ENCODE peak calls at places on chromosomes 5 and 9, in five cellular contexts. A is RCC 7860; F is activated effector memory CD4-positive, alpha-beta T cell treated with Interleukin-2 at 50 U/mL for 16 hours; C is NCI-H524; X is T-helper 1 cell. T is an unnamed sample.

GRCh38 chr5:110112355-110112754 is 422.6 kb downstream of the MAN2A1 start:
- DNase-seq in A (no peak), F (no peak), C (no peak), X (no peak), T (no peak)

GRCh38 chr9:34547960-34548603 is 25.3 kb upstream of the ENHO start:
- DNase-seq in A (peak; percentile 14), F (no peak), C (peak; percentile 67), X (no peak), T (peak; percentile 94)

GRCh38 chr9:136943291-136944093 is 1.0 kb downstream of the FBXW5 start:
- DNase-seq in A (peak; percentile 23), F (no peak), C (peak; percentile 46), X (peak; percentile 53), T (no peak)

GRCh38 chr5:145981612-145982571 is 45.5 kb downstream of the SH3RF2 start:
- DNase-seq in A (peak; percentile 87), F (no peak), C (no peak), X (no peak), T (no peak)

GRCh38 chr5:131607418-131607817 is 27.6 kb downstream of the RAPGEF6 start:
- DNase-seq in A (no peak), F (no peak), C (no peak), X (no peak), T (no peak)

GRCh38 chr9:110615526-110615925 is 36.0 kb upstream of the SVEP1 start:
- DNase-seq in A (no peak), F (no peak), C (no peak), X (no peak), T (no peak)

GRCh38 chr5:131916481-131916880 is 29.0 kb downstream of the MEIKIN start:
- DNase-seq in A (no peak), F (no peak), C (no peak), X (no peak), T (no peak)

GRCh38 chr5:97979740-97980139 is 793.7 kb upstream of the RGMB start:
- DNase-seq in A (no peak), F (no peak), C (no peak), X (no peak), T (no peak)

GRCh38 chr5:154478752-154479159 is 729 bp upstream of the HAND1 start:
- DNase-seq in A (no peak), F (no peak), C (peak; percentile 28), X (no peak), T (peak; percentile 90)

GRCh38 chr5:32258406-32258805 is 54.3 kb downstream of the MTMR12 start:
- DNase-seq in A (no peak), F (no peak), C (peak; percentile 83), X (no peak), T (no peak)

GRCh38 chr5:147742151-147742550 is 40.4 kb downstream of the JAKMIP2 start:
- DNase-seq in A (no peak), F (no peak), C (peak; percentile 7), X (no peak), T (no peak)

GRCh38 chr9:126317513-126317912 is 9.1 kb upstream of the MVB12B start:
- DNase-seq in A (no peak), F (peak; percentile 30), C (peak; percentile 22), X (peak; percentile 20), T (no peak)

GRCh38 chr5:153796527-153796926 is 242.2 kb downstream of the FAM114A2 start:
- DNase-seq in A (no peak), F (no peak), C (no peak), X (no peak), T (no peak)

GRCh38 chr9:14865206-14865605 is 45.0 kb downstream of the FREM1 start:
- DNase-seq in A (no peak), F (no peak), C (peak; percentile 13), X (no peak), T (no peak)

GRCh38 chr5:39428639-39429038 is 3.9 kb upstream of the DAB2 start:
- DNase-seq in A (peak; percentile 45), F (no peak), C (no peak), X (no peak), T (no peak)

GRCh38 chr9:36191290-36191645 is 547 bp downstream of the CLTA start:
- DNase-seq in A (no peak), F (peak; percentile 42), C (no peak), X (peak; percentile 56), T (peak; percentile 58)

GRCh38 chr5:114055318-114055788 is 306.5 kb upstream of the KCNN2 start:
- DNase-seq in A (no peak), F (no peak), C (peak; percentile 83), X (no peak), T (peak; percentile 87)

GRCh38 chr9:117926031-117926655 is 221.9 kb downstream of the TLR4 start:
- DNase-seq in A (no peak), F (no peak), C (peak; percentile 50), X (no peak), T (no peak)

GRCh38 chr5:1021136-1021968 is 12.8 kb downstream of the NKD2 start:
- DNase-seq in A (no peak), F (no peak), C (no peak), X (no peak), T (peak; percentile 86)

GRCh38 chr5:123450114-123450513 is 26.9 kb upstream of the CEP120 start:
- DNase-seq in A (no peak), F (no peak), C (no peak), X (no peak), T (no peak)

GRCh38 chr5:172798422-172799215 is 27.6 kb upstream of the DUSP1 start:
- DNase-seq in A (peak; percentile 75), F (no peak), C (no peak), X (no peak), T (peak; percentile 36)

GRCh38 chr9:26945591-26945990 is 1.5 kb downstream of the PLAA start:
- DNase-seq in A (no peak), F (no peak), C (no peak), X (no peak), T (no peak)

GRCh38 chr9:127193483-127193882 is 71.0 kb upstream of the ANGPTL2 start:
- DNase-seq in A (no peak), F (no peak), C (no peak), X (no peak), T (no peak)

GRCh38 chr9:130542038-130542437 is 37.3 kb upstream of the FUBP3 start:
- DNase-seq in A (no peak), F (no peak), C (no peak), X (no peak), T (no peak)